ENCODE peak calls at places on chromosomes 6 and 20, in six cellular contexts. X, Z, W, R, L and M are unnamed samples.

GRCh38 chr6:12580296-12580695 is 136.3 kb upstream of the PHACTR1 start:
- DNase-seq in X (no peak), Z (no peak), W (no peak), R (no peak), L (no peak), M (no peak)

GRCh38 chr6:140438346-140438735 is 1063.9 kb upstream of the CITED2 start:
- DNase-seq in X (no peak), Z (no peak), W (no peak), R (no peak), L (no peak), M (no peak)

GRCh38 chr6:22590423-22590822 is 21.1 kb downstream of the HDGFL1 start:
- DNase-seq in X (no peak), Z (no peak), W (peak; percentile 62), R (no peak), L (no peak), M (no peak)

GRCh38 chr6:32153835-32154513 is at the start of gene PPT2:
- DNase-seq in X (peak; percentile 80), Z (peak; percentile 77), W (peak; percentile 95), R (peak; percentile 93), L (peak; percentile 83), M (peak; percentile 60)

GRCh38 chr6:87291879-87292278 is 30.5 kb upstream of the SMIM8 start:
- DNase-seq in X (no peak), Z (no peak), W (no peak), R (no peak), L (no peak), M (no peak)

GRCh38 chr20:4956200-4956810 is 45.0 kb downstream of the SLC23A2 start:
- DNase-seq in X (no peak), Z (no peak), W (no peak), R (no peak), L (no peak), M (no peak)

GRCh38 chr6:63637865-63638445 is 2.4 kb downstream of the PHF3 start:
- DNase-seq in X (no peak), Z (no peak), W (no peak), R (no peak), L (no peak), M (no peak)

GRCh38 chr6:4349931-4350330 is 214.6 kb upstream of the ECI2 start:
- DNase-seq in X (no peak), Z (no peak), W (no peak), R (no peak), L (no peak), M (no peak)

GRCh38 chr20:5770240-5770986 is 20.2 kb downstream of the SHLD1 start:
- DNase-seq in X (no peak), Z (no peak), W (no peak), R (no peak), L (no peak), M (no peak)

GRCh38 chr6:63526931-63527330 is 45.3 kb upstream of the LOC128125822 start:
- DNase-seq in X (no peak), Z (no peak), W (no peak), R (no peak), L (no peak), M (no peak)

GRCh38 chr6:84415517-84415916 is 188.1 kb upstream of the CEP162 start:
- DNase-seq in X (no peak), Z (no peak), W (no peak), R (no peak), L (no peak), M (no peak)

GRCh38 chr6:7723041-7723447 is 2.9 kb upstream of the BMP6 start:
- DNase-seq in X (peak; percentile 70), Z (peak; percentile 72), W (peak; percentile 69), R (peak; percentile 83), L (peak; percentile 86), M (peak; percentile 26)

GRCh38 chr6:52551483-52552277 is 25.2 kb downstream of the TRAM2 start:
- DNase-seq in X (peak; percentile 50), Z (peak; percentile 68), W (peak; percentile 68), R (peak; percentile 69), L (peak; percentile 87), M (no peak)

GRCh38 chr6:160227038-160227768 is 31.4 kb downstream of the SLC22A2 start:
- DNase-seq in X (no peak), Z (no peak), W (no peak), R (no peak), L (no peak), M (no peak)

GRCh38 chr6:36197739-36198221 is 1.2 kb downstream of the BRPF3 start:
- DNase-seq in X (no peak), Z (no peak), W (no peak), R (no peak), L (peak; percentile 17), M (no peak)

GRCh38 chr6:154071711-154072110 is 32.7 kb downstream of the OPRM1 start:
- DNase-seq in X (no peak), Z (no peak), W (no peak), R (no peak), L (no peak), M (no peak)

GRCh38 chr6:34246563-34247391 is 2.0 kb downstream of the SMIM29 start:
- DNase-seq in X (no peak), Z (peak; percentile 72), W (peak; percentile 88), R (peak; percentile 28), L (peak; percentile 38), M (no peak)

GRCh38 chr6:105992315-105992961 is 93.7 kb upstream of the PRDM1 start:
- DNase-seq in X (peak; percentile 81), Z (peak; percentile 83), W (peak; percentile 84), R (peak; percentile 46), L (peak; percentile 89), M (peak; percentile 19)

GRCh38 chr20:17822540-17823155 is 122.9 kb downstream of the BANF2 start:
- DNase-seq in X (no peak), Z (no peak), W (no peak), R (no peak), L (no peak), M (no peak)

GRCh38 chr6:100378576-100378975 is 86.1 kb downstream of the SIM1 start:
- DNase-seq in X (no peak), Z (no peak), W (no peak), R (no peak), L (no peak), M (no peak)

GRCh38 chr6:160010067-160010466 is 41.2 kb downstream of the IGF2R start:
- DNase-seq in X (no peak), Z (no peak), W (no peak), R (peak; percentile 86), L (peak; percentile 27), M (peak; percentile 86)

GRCh38 chr6:33413200-33413599 is 2.4 kb downstream of the PHF1 start:
- DNase-seq in X (no peak), Z (no peak), W (no peak), R (no peak), L (no peak), M (no peak)

GRCh38 chr6:136118787-136119186 is 131.3 kb downstream of the MTFR2 start:
- DNase-seq in X (no peak), Z (no peak), W (no peak), R (no peak), L (no peak), M (no peak)

GRCh38 chr6:54929245-54929909 is 82.8 kb downstream of the FAM83B start:
- DNase-seq in X (no peak), Z (no peak), W (no peak), R (no peak), L (no peak), M (no peak)
- H3K27me3 ChIP-seq in X (no peaks in the 10 kb centered on the region), Z (no peaks in the 10 kb centered on the region), W (no peaks in the 10 kb centered on the region), R (no peaks in the 10 kb centered on the region), L (no peaks in the 10 kb centered on the region), M (no peaks in the 10 kb centered on the region)

DNA sequence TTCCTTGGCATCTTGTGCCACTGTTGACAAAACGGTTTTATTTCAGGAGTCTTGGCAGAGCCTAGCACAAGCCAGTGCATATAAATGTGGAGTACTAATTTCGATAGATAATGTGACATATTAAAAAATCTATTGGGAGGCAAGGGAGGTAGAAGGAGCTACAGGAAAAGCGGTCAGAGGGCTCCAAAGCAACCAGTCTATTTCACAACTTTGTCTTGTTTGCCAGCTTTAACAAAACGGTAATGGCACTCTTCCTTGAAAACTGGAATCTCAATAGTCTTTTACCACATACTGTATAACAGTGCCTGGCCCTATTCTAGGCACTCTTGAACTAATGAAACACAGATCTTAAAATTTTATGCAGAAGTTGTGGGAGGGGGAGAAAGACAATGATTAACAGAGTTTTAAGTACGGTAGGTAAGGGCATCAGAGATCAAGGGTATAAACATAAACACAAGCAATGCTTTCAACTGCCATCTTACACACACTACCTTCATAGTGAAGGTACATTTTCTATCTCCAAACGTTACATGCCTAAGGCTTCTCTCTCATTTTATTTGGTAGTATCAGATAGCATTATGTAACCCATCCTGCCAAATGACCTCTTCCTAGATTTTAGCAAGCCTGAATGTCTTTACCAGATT is 33.5 kb upstream of the SYNCRIP start:
- DNase-seq in X (no peak), Z (no peak), W (no peak), R (no peak), L (no peak), M (no peak)
- H3K4me3 ChIP-seq in X (peak overlapping the region; percentile 93), Z (peak overlapping the region; percentile 95), W (peak overlapping the region; percentile 97), R (peak overlapping the region; percentile 92), L (no peak overlapping the region), M (peak overlapping the region; percentile 97)

DNA sequence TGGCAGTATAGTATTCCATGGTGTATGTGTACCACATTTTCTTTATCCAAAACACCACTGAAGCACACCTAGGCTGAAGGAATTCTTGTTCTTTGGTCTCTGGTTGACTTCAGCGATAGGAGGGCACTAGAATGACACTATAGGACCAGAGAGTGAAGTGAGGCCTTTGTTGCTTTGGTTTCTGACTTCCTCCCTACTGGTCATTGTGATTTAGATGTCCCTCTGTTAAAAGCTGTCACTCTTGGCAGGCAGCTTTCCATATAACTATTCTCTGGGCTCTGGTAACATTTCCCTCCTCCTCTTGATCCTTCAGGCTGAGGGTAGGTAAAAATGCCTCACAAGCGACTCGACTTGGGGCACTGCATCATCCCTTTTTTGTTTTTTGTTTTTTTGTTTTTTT is 236.3 kb downstream of the MAFB start:
- DNase-seq in X (no peak), Z (no peak), W (no peak), R (no peak), L (no peak), M (no peak)
- TF ChIP-seq CTCF in X (no peak), Z (no peak), W (no peak), R (no peak), L (no peak), M (no peak)

DNA sequence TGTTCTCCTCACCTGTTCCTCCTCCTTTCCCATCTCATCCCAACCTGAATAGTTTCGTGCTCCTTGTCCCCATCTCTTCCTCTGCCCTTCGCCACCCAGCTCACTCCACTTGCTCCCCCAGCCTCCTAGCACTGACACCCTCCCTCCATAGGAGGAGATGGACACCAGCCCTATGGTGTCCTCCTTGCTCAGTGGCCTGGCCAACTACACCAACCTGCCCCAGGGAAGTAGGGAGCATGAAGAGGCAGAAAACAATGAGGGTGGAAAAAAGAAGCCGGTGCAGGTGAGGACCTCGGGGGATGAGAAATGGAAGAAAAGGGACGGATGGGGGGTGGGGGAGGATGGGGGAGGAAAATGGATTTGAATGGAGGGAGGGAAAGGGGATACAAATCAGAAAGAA is 6.2 kb downstream of the SLC12A5 start:
- DNase-seq in X (no peak), Z (no peak), W (no peak), R (no peak), L (no peak), M (no peak)
- H3K27me3 ChIP-seq in X (peaks cover 33% of the 10 kb centered on the region), Z (peaks cover 76% of the 10 kb centered on the region), W (peaks cover 23% of the 10 kb centered on the region), R (peaks cover 34% of the 10 kb centered on the region), L (no peaks in the 10 kb centered on the region), M (peaks cover 23% of the 10 kb centered on the region)